ENCODE peak calls at places on chromosomes 6 and 20, in five cellular contexts. S is mammary epithelial cell, L is fibroblast of lung, I is GM23338, T is IMR-90. K is an unnamed sample.

GRCh38 chr6:44704240-44705150 is 317.0 kb downstream of the CDC5L start:
- DNase-seq in S (no peak), L (no peak), I (no peak), T (no peak), K (no peak)

GRCh38 chr20:38165089-38165965 is at the start of gene TGM2:
- DNase-seq in S (peak; percentile 71), L (peak; percentile 78), I (peak; percentile 78), T (peak; percentile 69), K (peak; percentile 95)

GRCh38 chr20:56245761-56246160 is 2.8 kb upstream of the MC3R start:
- DNase-seq in S (peak; percentile 46), L (peak; percentile 4), I (no peak), T (no peak), K (no peak)

GRCh38 chr6:21263531-21264287 is 329.8 kb upstream of the SOX4 start:
- DNase-seq in S (peak; percentile 98), L (peak; percentile 19), I (no peak), T (no peak), K (no peak)

GRCh38 chr20:46200582-46201570 is 82.8 kb downstream of the CD40 start:
- DNase-seq in S (no peak), L (no peak), I (peak; percentile 57), T (no peak), K (no peak)

GRCh38 chr6:4603291-4603690 is 172.9 kb upstream of the CDYL start:
- DNase-seq in S (peak; percentile 98), L (peak; percentile 97), I (no peak), T (peak; percentile 67), K (peak; percentile 46)

GRCh38 chr20:57665589-57665971 is 44.2 kb downstream of the PMEPA1 start:
- DNase-seq in S (no peak), L (no peak), I (no peak), T (no peak), K (no peak)

GRCh38 chr6:169845426-169846285 is 94.2 kb downstream of the ERMARD start:
- DNase-seq in S (no peak), L (no peak), I (no peak), T (no peak), K (no peak)

GRCh38 chr6:2665169-2666070 is 85.3 kb downstream of the MYLK4 start:
- DNase-seq in S (peak; percentile 57), L (peak; percentile 45), I (peak; percentile 19), T (peak; percentile 20), K (no peak)

GRCh38 chr20:17616480-17617211 is 46.8 kb downstream of the DSTN start:
- DNase-seq in S (no peak), L (no peak), I (no peak), T (no peak), K (no peak)

GRCh38 chr20:57661201-57662027 is 41.2 kb upstream of the ZBP1 start:
- DNase-seq in S (no peak), L (no peak), I (no peak), T (no peak), K (no peak)

GRCh38 chr20:38187512-38187911 is 22.4 kb upstream of the TGM2 start:
- DNase-seq in S (no peak), L (peak; percentile 64), I (peak; percentile 81), T (peak; percentile 43), K (no peak)

GRCh38 chr6:112100561-112100960 is 13.2 kb downstream of the FAM229B start:
- DNase-seq in S (no peak), L (no peak), I (peak; percentile 42), T (no peak), K (peak; percentile 25)

GRCh38 chr20:11777861-11778570 is 139.7 kb upstream of the BTBD3 start:
- DNase-seq in S (no peak), L (peak; percentile 25), I (no peak), T (peak; percentile 40), K (no peak)

GRCh38 chr6:63899550-63899949 is 263.9 kb downstream of the PHF3 start:
- DNase-seq in S (peak; percentile 75), L (peak; percentile 48), I (no peak), T (peak; percentile 68), K (no peak)

GRCh38 chr20:51482836-51483235 is 59.7 kb downstream of the NFATC2 start:
- DNase-seq in S (no peak), L (no peak), I (no peak), T (no peak), K (no peak)

GRCh38 chr20:57748601-57749130 is 38.9 kb upstream of the PMEPA1 start:
- DNase-seq in S (peak; percentile 91), L (peak; percentile 43), I (no peak), T (peak; percentile 50), K (peak; percentile 94)

GRCh38 chr6:110360671-110361070 is 2.5 kb upstream of the METTL24 start:
- DNase-seq in S (no peak), L (no peak), I (no peak), T (no peak), K (no peak)

GRCh38 chr20:35448788-35449373 is 6.5 kb upstream of the CEP250 start:
- DNase-seq in S (no peak), L (no peak), I (no peak), T (no peak), K (no peak)

GRCh38 chr6:42091718-42092023 is 41.3 kb downstream of the TAF8 start:
- DNase-seq in S (no peak), L (no peak), I (no peak), T (no peak), K (peak; percentile 70)

GRCh38 chr6:158475344-158476302 is 84.3 kb upstream of the TMEM181 start:
- DNase-seq in S (no peak), L (peak; percentile 55), I (no peak), T (peak; percentile 57), K (peak; percentile 70)
- H3K4me2 ChIP-seq in S (no peak overlapping the region), L (no peak overlapping the region), I (no peak overlapping the region), T (no peak overlapping the region), K (peak overlapping the region; percentile 66)

GRCh38 chr6:16698988-16699868 is 62.0 kb downstream of the ATXN1 start:
- DNase-seq in S (peak; percentile 74), L (no peak), I (no peak), T (peak; percentile 62), K (no peak)
- H3K4me3 ChIP-seq in S (no peak overlapping the region), L (no peak overlapping the region), I (no peak overlapping the region), T (no peak overlapping the region), K (no peak overlapping the region)

GRCh38 chr20:19901226-19901625 is 115.9 kb upstream of the NAA20 start:
- DNase-seq in S (peak; percentile 20), L (peak; percentile 17), I (no peak), T (no peak), K (no peak)
- TF ChIP-seq CTCF in S (no peak), L (no peak), I (no peak), T (no peak), K (no peak)

DNA sequence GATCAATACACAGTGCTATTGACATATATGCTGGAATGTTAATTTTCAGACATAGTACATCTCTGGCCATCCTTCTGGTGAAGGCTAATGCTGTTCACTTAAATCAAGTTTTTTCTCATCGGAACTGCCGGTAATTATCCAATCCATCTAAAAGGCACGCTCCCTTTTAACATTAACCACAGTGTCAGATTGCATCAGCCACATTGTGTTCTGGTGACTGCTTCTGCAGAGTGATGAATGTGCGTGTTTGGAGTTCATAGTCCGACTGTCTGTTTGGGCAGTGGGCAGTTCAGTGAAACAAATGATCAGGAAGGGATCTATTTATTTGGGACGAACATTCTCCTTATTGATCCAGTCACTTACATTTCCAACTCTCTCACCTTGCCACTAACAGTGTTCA is 49.5 kb downstream of the SOBP start:
- DNase-seq in S (no peak), L (peak; percentile 29), I (no peak), T (no peak), K (no peak)
- H3K4me2 ChIP-seq in S (no peak overlapping the region), L (no peak overlapping the region), I (no peak overlapping the region), T (no peak overlapping the region), K (no peak overlapping the region)

DNA sequence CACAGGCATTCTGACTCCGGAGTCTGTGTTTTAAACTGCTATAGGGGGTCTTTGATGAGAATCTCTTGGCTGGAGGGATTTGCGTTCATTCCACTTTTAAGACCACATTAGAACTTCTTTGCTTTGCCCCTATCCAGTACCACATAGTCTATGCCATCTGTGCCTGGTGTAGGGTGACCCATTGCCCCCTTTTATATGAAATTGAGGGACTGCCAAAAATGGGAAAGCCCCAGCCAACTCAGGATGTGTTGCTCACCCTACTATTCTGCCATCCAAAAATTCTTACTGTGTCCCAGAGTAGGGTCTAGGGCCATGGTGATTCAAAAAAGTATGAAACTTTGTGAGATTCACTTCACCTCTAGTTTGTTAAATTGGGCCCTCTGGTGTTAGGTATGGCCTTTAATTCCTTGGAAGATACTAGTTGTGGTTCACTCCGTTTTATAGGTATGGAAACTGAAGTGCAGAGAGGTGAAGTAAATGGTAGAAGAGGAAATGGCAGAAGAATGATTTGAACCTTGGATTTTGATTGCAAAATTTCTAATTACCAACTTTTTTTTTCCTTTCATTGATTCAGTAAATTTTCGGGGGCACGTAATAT is 1.4 kb downstream of the PFDN4 start:
- DNase-seq in S (no peak), L (no peak), I (no peak), T (no peak), K (no peak)
- H3K4me3 ChIP-seq in S (no peak overlapping the region), L (peak overlapping the region; percentile 93), I (peak overlapping the region; percentile 96), T (peak overlapping the region; percentile 79), K (peak overlapping the region; percentile 73)

DNA sequence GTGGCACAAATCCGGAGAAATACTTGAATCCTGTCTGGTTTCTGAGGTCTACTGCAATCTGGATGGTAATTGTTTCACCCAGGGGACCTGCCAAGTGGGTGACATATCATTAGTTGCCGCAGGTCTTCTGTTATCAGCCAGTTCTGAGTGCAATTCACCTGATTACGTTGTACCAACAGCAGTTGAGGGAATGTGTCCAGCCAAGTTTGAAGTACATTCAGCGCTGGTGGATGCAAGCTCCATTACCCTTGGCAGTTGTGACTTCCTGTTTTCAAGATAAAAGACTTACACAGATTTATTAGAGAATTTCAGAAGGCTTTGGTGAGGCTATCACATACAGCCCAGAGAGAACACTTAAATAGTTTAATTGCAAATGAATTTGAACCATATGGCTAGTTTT is 42.8 kb downstream of the FNDC1 start:
- DNase-seq in S (no peak), L (peak; percentile 3), I (no peak), T (no peak), K (no peak)
- TF ChIP-seq CTCF in S (no peak), L (no peak), I (no peak), T (no peak), K (no peak)

DNA sequence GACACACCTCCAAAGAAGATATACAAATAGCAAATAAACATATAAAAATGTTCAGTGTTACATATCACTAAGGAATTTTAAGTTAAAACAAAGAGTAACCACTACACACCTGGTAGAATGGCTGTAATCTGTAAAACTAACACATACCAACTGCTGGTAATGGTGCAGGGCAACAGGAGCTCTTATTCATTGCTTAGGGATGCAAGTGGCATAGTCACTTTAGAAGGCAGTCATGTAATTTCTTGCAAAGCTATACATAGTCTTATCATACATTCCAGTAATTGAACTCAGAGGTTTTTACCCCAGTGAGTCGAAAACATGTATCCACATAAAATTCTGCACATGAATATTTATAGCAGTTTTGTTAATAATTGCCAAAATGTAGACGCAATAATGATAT is 906.8 kb upstream of the CITED2 start:
- DNase-seq in S (peak; percentile 74), L (no peak), I (no peak), T (peak; percentile 42), K (no peak)
- H3K4me2 ChIP-seq in S (no peak overlapping the region), L (no peak overlapping the region), I (no peak overlapping the region), T (no peak overlapping the region), K (no peak overlapping the region)

K was measured in PC-9.